ENCODE peak calls at places on chromosomes 11 and 22, in nine cellular contexts. K is CD4-positive, alpha-beta T cell; V is stimulated activated naive CD8-positive, alpha-beta T cell treated with anti-CD3 and anti-CD28 coated beads, Interleukin-15, Interleukin-2, amounts not matched to agents 100 U/mL and 50 U/mL, for 24 hours; J is sciatic nerve; H is NAMALWA; U is activated T-cell treated with anti-CD3 and anti-CD28 coated beads for 24 hours; N is NCI-H1092; D is activated CD4-positive, alpha-beta T cell treated with anti-CD3 and anti-CD28 coated beads, Interleukin-2, amount 50 U/mL, for 4 hours; X is T follicular helper cell. W is an unnamed sample.
A peak's percentile ranks its signal among the peaks of the same experiment; 100 is the strongest.

GRCh38 chr22:44396021-44396726 is 83.4 kb upstream of the SHISAL1 start:
- DNase-seq in U (no peak), N (no peak), H (no peak), D (no peak), X (no peak), J (peak; percentile 22), V (no peak), K (peak; percentile 8), W (peak; percentile 39)

GRCh38 chr22:30908051-30908461 is 60.5 kb downstream of the MORC2 start:
- DNase-seq in N (no peak), K (no peak), H (no peak), J (no peak), V (no peak), D (no peak), U (no peak), X (no peak), W (no peak)

GRCh38 chr11:46520971-46521745 is 72.7 kb downstream of the AMBRA1 start:
- DNase-seq in U (no peak), H (no peak), V (no peak), K (no peak), X (no peak), J (no peak), N (no peak), D (no peak), W (no peak)

GRCh38 chr11:12216100-12216499 is 105.7 kb downstream of the MICAL2 start:
- DNase-seq in U (no peak), J (no peak), N (no peak), D (no peak), V (no peak), K (no peak), H (no peak), X (no peak), W (peak; percentile 69)

GRCh38 chr22:37740455-37741311 is 43.8 kb downstream of the TRIOBP start:
- DNase-seq in U (no peak), D (no peak), X (no peak), J (no peak), V (peak; percentile 63), N (no peak), H (no peak), K (no peak), W (no peak)

GRCh38 chr11:35689081-35689996 is 26.8 kb downstream of the TRIM44 start:
- DNase-seq in N (no peak), V (no peak), K (no peak), U (no peak), D (no peak), X (no peak), H (no peak), J (no peak), W (no peak)

GRCh38 chr11:10225553-10225952 is 68.5 kb downstream of the SBF2 start:
- DNase-seq in N (no peak), K (no peak), X (no peak), H (no peak), U (no peak), V (no peak), D (no peak), J (no peak), W (no peak)

GRCh38 chr22:44462246-44463015 is 35.6 kb downstream of the RTL6 start:
- DNase-seq in J (no peak), V (no peak), K (peak; percentile 14), D (no peak), N (no peak), X (no peak), U (no peak), H (no peak), W (peak; percentile 40)

GRCh38 chr22:48923909-48924475 is 903.7 kb downstream of the BRD1 start:
- DNase-seq in K (no peak), H (no peak), U (no peak), N (no peak), J (no peak), X (no peak), V (no peak), D (no peak), W (no peak)

GRCh38 chr22:19943665-19944026 is 2.0 kb upstream of the TXNRD2 start:
- DNase-seq in D (no peak), V (no peak), U (no peak), J (no peak), X (no peak), N (no peak), H (peak; percentile 28), K (no peak), W (no peak)

GRCh38 chr11:47393163-47394049 is 15.0 kb upstream of the SLC39A13 start:
- DNase-seq in N (no peak), J (peak; percentile 73), D (no peak), V (no peak), U (no peak), K (no peak), X (no peak), H (no peak), W (peak; percentile 92)

GRCh38 chr11:112318193-112318592 is 57.5 kb upstream of the PLET1 start:
- DNase-seq in U (no peak), H (no peak), N (no peak), X (no peak), J (no peak), K (no peak), V (no peak), D (no peak), W (no peak)

GRCh38 chr11:45158210-45158644 is 11.8 kb downstream of the PRDM11 start:
- DNase-seq in K (no peak), V (no peak), N (no peak), U (no peak), J (no peak), H (no peak), D (no peak), X (no peak), W (peak; percentile 70)

W was measured in spleen.